ENCODE peak calls at places on chromosomes 3 and 15, in five cellular contexts. One of them, this sample, is unnamed.

GRCh38 chr3:189838291-189838690 is 207.1 kb downstream of the TP63 start:
- DNase-seq in naive thymus-derived CD8-positive, alpha-beta T cell: no peak
- DNase-seq in MM.1S: no peak
- DNase-seq in skeletal muscle cell: no peak
- DNase-seq in coronary artery: no peak
- DNase-seq in this sample: no peak

GRCh38 chr3:184283681-184284080 is 7.9 kb downstream of the ECE2 start:
- DNase-seq in naive thymus-derived CD8-positive, alpha-beta T cell: no peak
- DNase-seq in MM.1S: no peak
- DNase-seq in skeletal muscle cell: no peak
- DNase-seq in coronary artery: no peak
- DNase-seq in this sample: no peak

GRCh38 chr3:64055076-64055475 is 31.8 kb upstream of the PSMD6 start:
- DNase-seq in naive thymus-derived CD8-positive, alpha-beta T cell: no peak
- DNase-seq in MM.1S: no peak
- DNase-seq in skeletal muscle cell: no peak
- DNase-seq in coronary artery: no peak
- DNase-seq in this sample: no peak

GRCh38 chr15:40313531-40314398 is 6.0 kb upstream of the PLCB2 start:
- DNase-seq in naive thymus-derived CD8-positive, alpha-beta T cell: peak
- DNase-seq in MM.1S: no peak
- DNase-seq in skeletal muscle cell: no peak
- DNase-seq in coronary artery: no peak
- DNase-seq in this sample: no peak

GRCh38 chr3:13927295-13927694 is 47.4 kb upstream of the WNT7A start:
- DNase-seq in naive thymus-derived CD8-positive, alpha-beta T cell: no peak
- DNase-seq in MM.1S: no peak
- DNase-seq in skeletal muscle cell: no peak
- DNase-seq in coronary artery: no peak
- DNase-seq in this sample: no peak

GRCh38 chr3:40290396-40290795 is 19.1 kb upstream of the EIF1B start:
- DNase-seq in naive thymus-derived CD8-positive, alpha-beta T cell: no peak
- DNase-seq in MM.1S: no peak
- DNase-seq in skeletal muscle cell: no peak
- DNase-seq in coronary artery: no peak
- DNase-seq in this sample: no peak

GRCh38 chr3:62922326-62922725 is 47.1 kb upstream of the CADPS start:
- DNase-seq in naive thymus-derived CD8-positive, alpha-beta T cell: no peak
- DNase-seq in MM.1S: no peak
- DNase-seq in skeletal muscle cell: peak
- DNase-seq in coronary artery: no peak
- DNase-seq in this sample: no peak

GRCh38 chr15:100968043-100968966 is 49.1 kb downstream of the LRRK1 start:
- DNase-seq in naive thymus-derived CD8-positive, alpha-beta T cell: no peak
- DNase-seq in MM.1S: no peak
- DNase-seq in skeletal muscle cell: no peak
- DNase-seq in coronary artery: no peak
- DNase-seq in this sample: no peak

GRCh38 chr3:116950302-116951055 is 240.9 kb downstream of the TUSC7 start:
- DNase-seq in naive thymus-derived CD8-positive, alpha-beta T cell: no peak
- DNase-seq in MM.1S: no peak
- DNase-seq in skeletal muscle cell: no peak
- DNase-seq in coronary artery: no peak
- DNase-seq in this sample: no peak

GRCh38 chr3:26984601-26985000 is 362.0 kb downstream of the LRRC3B start:
- DNase-seq in naive thymus-derived CD8-positive, alpha-beta T cell: no peak
- DNase-seq in MM.1S: no peak
- DNase-seq in skeletal muscle cell: no peak
- DNase-seq in coronary artery: no peak
- DNase-seq in this sample: no peak

GRCh38 chr15:53448215-53449001 is 311.1 kb downstream of the WDR72 start:
- DNase-seq in naive thymus-derived CD8-positive, alpha-beta T cell: no peak
- DNase-seq in MM.1S: peak
- DNase-seq in skeletal muscle cell: no peak
- DNase-seq in coronary artery: no peak
- DNase-seq in this sample: no peak

GRCh38 chr3:72186485-72186864 is 401.5 kb upstream of the PROK2 start:
- DNase-seq in naive thymus-derived CD8-positive, alpha-beta T cell: no peak
- DNase-seq in MM.1S: no peak
- DNase-seq in skeletal muscle cell: peak
- DNase-seq in coronary artery: no peak
- DNase-seq in this sample: no peak

GRCh38 chr3:64238971-64239667 is 13.9 kb upstream of the PRICKLE2 start:
- DNase-seq in naive thymus-derived CD8-positive, alpha-beta T cell: no peak
- DNase-seq in MM.1S: no peak
- DNase-seq in skeletal muscle cell: peak
- DNase-seq in coronary artery: peak
- DNase-seq in this sample: no peak

GRCh38 chr3:184388164-184388935 is 8.5 kb downstream of the CHRD start:
- DNase-seq in naive thymus-derived CD8-positive, alpha-beta T cell: no peak
- DNase-seq in MM.1S: no peak
- DNase-seq in skeletal muscle cell: no peak
- DNase-seq in coronary artery: no peak
- DNase-seq in this sample: no peak

GRCh38 chr3:149975919-149976318 is 5.2 kb upstream of the PFN2 start:
- DNase-seq in naive thymus-derived CD8-positive, alpha-beta T cell: no peak
- DNase-seq in MM.1S: no peak
- DNase-seq in skeletal muscle cell: no peak
- DNase-seq in coronary artery: no peak
- DNase-seq in this sample: no peak

GRCh38 chr3:160090653-160091052 is 102.0 kb downstream of the IL12A start:
- DNase-seq in naive thymus-derived CD8-positive, alpha-beta T cell: no peak
- DNase-seq in MM.1S: no peak
- DNase-seq in skeletal muscle cell: no peak
- DNase-seq in coronary artery: no peak
- DNase-seq in this sample: no peak

GRCh38 chr15:98547255-98547654 is 101.1 kb upstream of the IGF1R start:
- DNase-seq in naive thymus-derived CD8-positive, alpha-beta T cell: no peak
- DNase-seq in MM.1S: no peak
- DNase-seq in skeletal muscle cell: no peak
- DNase-seq in coronary artery: no peak
- DNase-seq in this sample: no peak

GRCh38 chr15:71048913-71049675 is 66.2 kb upstream of the THSD4 start:
- DNase-seq in naive thymus-derived CD8-positive, alpha-beta T cell: no peak
- DNase-seq in MM.1S: no peak
- DNase-seq in skeletal muscle cell: peak
- DNase-seq in coronary artery: no peak
- DNase-seq in this sample: no peak

GRCh38 chr3:146222204-146223046 is 28.5 kb downstream of the PLSCR4 start:
- DNase-seq in naive thymus-derived CD8-positive, alpha-beta T cell: no peak
- DNase-seq in MM.1S: no peak
- DNase-seq in skeletal muscle cell: no peak
- DNase-seq in coronary artery: no peak
- DNase-seq in this sample: no peak

GRCh38 chr3:183824761-183825379 is 507 bp downstream of the MAP6D1 start:
- DNase-seq in naive thymus-derived CD8-positive, alpha-beta T cell: peak
- DNase-seq in MM.1S: no peak
- DNase-seq in skeletal muscle cell: no peak
- DNase-seq in coronary artery: no peak
- DNase-seq in this sample: no peak

GRCh38 chr15:77691607-77692006 is 58.9 kb upstream of the LINGO1 start:
- DNase-seq in naive thymus-derived CD8-positive, alpha-beta T cell: no peak
- DNase-seq in MM.1S: no peak
- DNase-seq in skeletal muscle cell: no peak
- DNase-seq in coronary artery: no peak
- DNase-seq in this sample: no peak

GRCh38 chr3:30319713-30320112 is 286.7 kb upstream of the TGFBR2 start:
- DNase-seq in naive thymus-derived CD8-positive, alpha-beta T cell: peak
- DNase-seq in MM.1S: peak
- DNase-seq in skeletal muscle cell: peak
- DNase-seq in coronary artery: no peak
- DNase-seq in this sample: no peak

GRCh38 chr3:136142592-136142991 is 53.5 kb downstream of the MSL2 start:
- DNase-seq in naive thymus-derived CD8-positive, alpha-beta T cell: no peak
- DNase-seq in MM.1S: no peak
- DNase-seq in skeletal muscle cell: peak
- DNase-seq in coronary artery: no peak
- DNase-seq in this sample: no peak

GRCh38 chr3:108202834-108203233 is 19.4 kb downstream of the IFT57 start:
- DNase-seq in naive thymus-derived CD8-positive, alpha-beta T cell: no peak
- DNase-seq in MM.1S: no peak
- DNase-seq in skeletal muscle cell: no peak
- DNase-seq in coronary artery: no peak
- DNase-seq in this sample: no peak

This sample was measured in vagina.